ENCODE peak calls at places on chromosomes 1 and 21, in ten cellular contexts. B is cardiac muscle cell, O is right lobe of liver, A is lower lobe of right lung, Y is GM20000, V is esophagus muscularis mucosa, M is IMR-90, X is retinal pigment epithelial cell, H is upper lobe of right lung, E is ovary. S is an unnamed sample.

GRCh38 chr21:35603471-35603870 is 456.9 kb downstream of the SETD4 start:
- DNase-seq in B (no peak), O (no peak), A (no peak), Y (no peak), V (no peak), M (no peak), X (no peak), H (no peak), E (no peak), S (no peak)

GRCh38 chr1:62953643-62954042 is 169.7 kb downstream of the ATG4C start:
- DNase-seq in B (no peak), O (no peak), A (no peak), Y (no peak), V (peak), M (no peak), X (no peak), H (no peak), E (no peak), S (no peak)

GRCh38 chr1:9252999-9253398 is 18.4 kb downstream of the H6PD start:
- DNase-seq in B (no peak), O (peak), A (no peak), Y (no peak), V (no peak), M (no peak), X (no peak), H (no peak), E (no peak), S (no peak)

GRCh38 chr1:102970496-102971078 is 137.7 kb downstream of the COL11A1 start:
- DNase-seq in B (peak), O (no peak), A (no peak), Y (peak), V (no peak), M (peak), X (peak), H (no peak), E (no peak), S (no peak)

GRCh38 chr1:176102700-176103244 is 104.3 kb downstream of the COP1 start:
- DNase-seq in B (no peak), O (no peak), A (no peak), Y (no peak), V (no peak), M (peak), X (no peak), H (no peak), E (no peak), S (no peak)

GRCh38 chr1:181779343-181779742 is 282.2 kb downstream of the ZNF648 start:
- DNase-seq in B (no peak), O (no peak), A (no peak), Y (no peak), V (no peak), M (no peak), X (no peak), H (no peak), E (no peak), S (no peak)

GRCh38 chr1:52554756-52555155 is 1.9 kb upstream of the TUT4 start:
- DNase-seq in B (no peak), O (no peak), A (no peak), Y (no peak), V (no peak), M (peak), X (no peak), H (no peak), E (no peak), S (no peak)

GRCh38 chr21:29585462-29585861 is 286.7 kb downstream of the BACH1 start:
- DNase-seq in B (no peak), O (no peak), A (no peak), Y (no peak), V (no peak), M (no peak), X (no peak), H (no peak), E (no peak), S (no peak)

GRCh38 chr1:213989740-213990472 is 2.1 kb downstream of the PROX1 start:
- DNase-seq in B (no peak), O (peak), A (no peak), Y (no peak), V (peak), M (no peak), X (no peak), H (no peak), E (no peak), S (no peak)

GRCh38 chr1:35745124-35745730 is 24.6 kb downstream of the CLSPN start:
- DNase-seq in B (no peak), O (no peak), A (no peak), Y (no peak), V (peak), M (peak), X (no peak), H (no peak), E (no peak), S (no peak)

GRCh38 chr1:145979746-145980435 is 15.4 kb downstream of the POLR3GL start:
- DNase-seq in B (no peak), O (no peak), A (no peak), Y (no peak), V (no peak), M (no peak), X (no peak), H (no peak), E (no peak), S (no peak)

GRCh38 chr1:167593860-167594259 is 36.2 kb upstream of the RCSD1 start:
- DNase-seq in B (no peak), O (no peak), A (no peak), Y (no peak), V (no peak), M (no peak), X (no peak), H (no peak), E (no peak), S (no peak)

GRCh38 chr1:94819945-94820746 is at the start of gene SLC44A3:
- DNase-seq in B (peak), O (peak), A (peak), Y (peak), V (no peak), M (peak), X (no peak), H (peak), E (peak), S (peak)

GRCh38 chr1:59025898-59026426 is 242.1 kb upstream of the JUN start:
- DNase-seq in B (no peak), O (no peak), A (no peak), Y (peak), V (no peak), M (peak), X (no peak), H (no peak), E (no peak), S (no peak)

GRCh38 chr1:152448095-152448494 is 34.0 kb upstream of the CRNN start:
- DNase-seq in B (no peak), O (no peak), A (no peak), Y (no peak), V (peak), M (no peak), X (no peak), H (no peak), E (no peak), S (no peak)

GRCh38 chr21:45995686-45996179 is 14.2 kb downstream of the COL6A1 start:
- DNase-seq in B (no peak), O (peak), A (peak), Y (no peak), V (no peak), M (no peak), X (no peak), H (peak), E (peak), S (peak)

GRCh38 chr1:198763298-198763714 is 124.5 kb downstream of the PTPRC start:
- DNase-seq in B (no peak), O (no peak), A (no peak), Y (no peak), V (no peak), M (peak), X (no peak), H (no peak), E (no peak), S (no peak)

GRCh38 chr1:33147997-33148314 is 33.9 kb downstream of the TRIM62 start:
- DNase-seq in B (no peak), O (no peak), A (no peak), Y (no peak), V (no peak), M (peak), X (no peak), H (no peak), E (no peak), S (no peak)

GRCh38 chr21:36589352-36589971 is 109.5 kb upstream of the SIM2 start:
- DNase-seq in B (no peak), O (peak), A (peak), Y (peak), V (no peak), M (peak), X (no peak), H (no peak), E (peak), S (peak)

GRCh38 chr1:115712911-115713609 is 55.5 kb downstream of the CASQ2 start:
- DNase-seq in B (no peak), O (no peak), A (no peak), Y (no peak), V (no peak), M (no peak), X (no peak), H (no peak), E (no peak), S (no peak)

GRCh38 chr1:201721131-201722049 is 107.6 kb upstream of the IPO9 start:
- DNase-seq in B (peak), O (no peak), A (no peak), Y (no peak), V (no peak), M (peak), X (no peak), H (no peak), E (no peak), S (no peak)

GRCh38 chr1:173269490-173270230 is 62.5 kb upstream of the TNFSF4 start:
- DNase-seq in B (no peak), O (no peak), A (no peak), Y (no peak), V (no peak), M (peak), X (peak), H (no peak), E (no peak), S (no peak)

GRCh38 chr1:59506952-59507351 is 210.1 kb downstream of the FGGY start:
- DNase-seq in B (no peak), O (peak), A (peak), Y (peak), V (no peak), M (peak), X (no peak), H (no peak), E (peak), S (no peak)

GRCh38 chr21:36555199-36555598 is 75.3 kb upstream of the CLDN14 start:
- DNase-seq in B (no peak), O (no peak), A (no peak), Y (no peak), V (no peak), M (no peak), X (no peak), H (no peak), E (peak), S (no peak)

GRCh38 chr21:37712204-37712934 is 203.9 kb downstream of the KCNJ6 start:
- DNase-seq in B (peak), O (peak), A (peak), Y (peak), V (no peak), M (peak), X (peak), H (peak), E (peak), S (peak)

GRCh38 chr1:117284408-117285215 is 73.9 kb upstream of the VTCN1 start:
- DNase-seq in B (peak), O (no peak), A (no peak), Y (peak), V (no peak), M (peak), X (peak), H (no peak), E (no peak), S (no peak)

GRCh38 chr1:30955448-30956015 is 47.0 kb upstream of the SDC3 start:
- DNase-seq in B (no peak), O (no peak), A (no peak), Y (no peak), V (no peak), M (peak), X (no peak), H (no peak), E (no peak), S (no peak)

GRCh38 chr1:172425339-172425738 is 4.9 kb downstream of the C1orf105 start:
- DNase-seq in B (no peak), O (no peak), A (no peak), Y (no peak), V (no peak), M (no peak), X (no peak), H (no peak), E (no peak), S (no peak)

GRCh38 chr1:201640624-201641023 is 101.7 kb downstream of the NAV1 start:
- DNase-seq in B (no peak), O (no peak), A (no peak), Y (no peak), V (no peak), M (peak), X (no peak), H (no peak), E (peak), S (no peak)

GRCh38 chr1:101190441-101190840 is 46.4 kb upstream of the S1PR1 start:
- DNase-seq in B (no peak), O (no peak), A (no peak), Y (no peak), V (no peak), M (peak), X (no peak), H (no peak), E (no peak), S (no peak)

GRCh38 chr1:50522943-50523342 is 99.7 kb upstream of the DMRTA2 start:
- DNase-seq in B (no peak), O (no peak), A (no peak), Y (no peak), V (no peak), M (no peak), X (no peak), H (no peak), E (no peak), S (no peak)

GRCh38 chr1:98947071-98947470 is 57.6 kb downstream of the PLPPR5 start:
- DNase-seq in B (no peak), O (no peak), A (no peak), Y (no peak), V (no peak), M (no peak), X (no peak), H (no peak), E (no peak), S (no peak)

GRCh38 chr1:3746784-3747521 is 5.3 kb upstream of the CCDC27 start:
- DNase-seq in B (peak), O (peak), A (peak), Y (peak), V (peak), M (peak), X (peak), H (peak), E (peak), S (peak)

GRCh38 chr1:15835205-15835740 is 12.2 kb upstream of the SPEN start:
- DNase-seq in B (no peak), O (no peak), A (no peak), Y (peak), V (no peak), M (no peak), X (no peak), H (peak), E (no peak), S (peak)

GRCh38 chr1:112790920-112791722 is 76.0 kb upstream of the PPM1J start:
- DNase-seq in B (no peak), O (no peak), A (no peak), Y (no peak), V (peak), M (no peak), X (peak), H (no peak), E (no peak), S (no peak)

GRCh38 chr1:229148041-229148671 is 122.8 kb upstream of the RAB4A start:
- DNase-seq in B (peak), O (peak), A (no peak), Y (no peak), V (no peak), M (no peak), X (no peak), H (no peak), E (peak), S (no peak)

GRCh38 chr1:118739421-118739930 is 248.7 kb downstream of the TBX15 start:
- DNase-seq in B (no peak), O (no peak), A (no peak), Y (no peak), V (no peak), M (no peak), X (no peak), H (no peak), E (no peak), S (no peak)

GRCh38 chr1:155729031-155729898 is 40.4 kb downstream of the DAP3 start:
- DNase-seq in B (peak), O (peak), A (no peak), Y (peak), V (no peak), M (peak), X (no peak), H (no peak), E (peak), S (peak)

GRCh38 chr1:185567006-185567405 is 167.2 kb upstream of the HMCN1 start:
- DNase-seq in B (no peak), O (no peak), A (no peak), Y (peak), V (no peak), M (peak), X (peak), H (no peak), E (no peak), S (no peak)

DNA sequence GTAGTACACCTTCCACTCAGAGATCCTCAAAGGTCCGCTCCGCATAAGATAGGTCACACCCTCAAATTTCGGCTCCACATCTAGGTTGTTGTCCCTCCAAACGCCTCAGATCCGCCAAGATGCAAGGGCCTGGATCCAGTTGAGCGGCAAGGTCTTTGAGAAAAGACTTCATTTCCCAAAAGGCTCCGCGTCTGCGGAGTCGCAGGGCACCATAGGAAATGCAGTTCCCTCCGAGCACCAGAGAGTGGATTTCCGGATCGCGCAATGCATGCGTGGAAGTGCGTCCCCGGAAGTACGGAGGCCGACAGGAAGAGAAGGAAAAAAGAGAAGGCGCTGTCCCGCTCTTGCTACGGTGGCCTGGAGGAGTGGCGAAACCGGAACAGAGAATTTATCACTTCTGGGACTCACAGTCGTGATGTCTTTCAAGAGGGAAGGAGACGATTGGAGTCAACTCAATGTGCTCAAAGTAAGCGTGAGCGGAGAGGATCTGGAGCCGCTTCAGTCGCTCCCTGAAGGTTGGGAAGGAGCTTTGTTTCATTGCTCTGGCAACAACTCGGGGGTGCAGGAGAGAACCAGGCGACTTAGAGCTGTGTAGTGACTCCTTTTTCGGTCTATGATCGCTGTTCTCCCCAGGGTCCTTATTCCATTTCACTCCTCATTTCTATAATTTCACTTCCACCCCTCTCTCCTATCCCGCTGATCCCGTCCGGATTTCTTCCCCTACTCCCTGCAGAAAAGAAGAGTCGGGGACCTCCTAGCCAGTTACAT is at the start of the genes LYSMD1 and SCNM1:
- DNase-seq in B (peak), O (peak), A (peak), Y (peak), V (peak), M (peak), X (peak), H (peak), E (peak), S (peak)
- TF ChIP-seq CTCF in B (no peak), O (no peak), A (no peak), Y (no peak), V (peak), M (peak), X (no peak), H (no peak), E (no peak), S (peak)

DNA sequence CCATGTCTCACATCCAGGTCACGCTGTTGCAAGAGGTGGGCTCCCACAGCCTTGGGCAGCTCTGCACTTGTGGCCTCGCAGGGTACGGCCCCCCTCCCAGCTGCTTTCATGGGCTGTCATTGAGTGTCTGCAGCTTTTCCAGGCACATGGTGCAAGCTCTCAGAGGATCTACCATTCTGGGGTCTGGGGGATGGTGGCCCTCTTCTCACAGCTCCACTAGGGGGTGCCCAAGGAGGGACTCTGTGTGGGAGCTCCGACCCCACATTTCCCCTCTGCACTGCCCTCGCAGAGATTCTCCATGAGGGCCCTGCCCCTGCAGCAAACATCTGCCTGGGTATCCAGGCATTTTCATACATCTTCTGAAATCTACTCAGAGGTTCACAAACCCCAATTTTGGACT is 219.4 kb downstream of the LRRC7 start:
- DNase-seq in B (no peak), O (no peak), A (no peak), Y (no peak), V (no peak), M (no peak), X (no peak), H (no peak), E (no peak), S (no peak)
- TF ChIP-seq CTCF in B (no peak), O (no peak), A (no peak), Y (no peak), V (no peak), M (no peak), X (peak), H (no peak), E (no peak), S (no peak)

GRCh38 chr1:179184403-179184802 is 45.1 kb downstream of the ABL2 start:
- DNase-seq in B (no peak), O (no peak), A (no peak), Y (no peak), V (no peak), M (no peak), X (no peak), H (no peak), E (no peak), S (no peak)
- TF ChIP-seq CTCF in B (no peak), O (no peak), A (no peak), Y (no peak), V (no peak), M (no peak), X (no peak), H (no peak), E (no peak), S (no peak)

DNA sequence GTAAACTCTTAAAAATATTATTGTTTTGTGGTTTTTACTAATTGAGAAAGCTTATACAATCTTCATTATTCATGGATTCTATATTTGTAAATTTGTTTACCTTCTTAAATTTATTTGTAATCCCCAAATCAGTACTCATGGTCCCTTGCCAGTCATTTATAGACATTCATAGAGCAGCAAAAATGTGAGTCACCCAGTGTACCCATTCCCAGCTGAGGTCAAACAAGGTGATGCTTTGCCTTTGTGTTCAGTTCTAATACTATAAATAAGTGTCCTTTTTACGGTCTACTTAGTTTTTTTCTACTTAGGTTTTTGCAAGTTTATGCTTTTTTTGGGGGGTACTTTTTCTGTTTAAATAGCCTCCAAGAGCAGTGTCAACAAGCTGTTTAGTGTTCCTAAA is 36.1 kb downstream of the SORT1 start:
- DNase-seq in B (no peak), O (no peak), A (no peak), Y (no peak), V (no peak), M (peak), X (no peak), H (no peak), E (no peak), S (no peak)
- TF ChIP-seq CTCF in B (no peak), O (no peak), A (no peak), Y (no peak), V (no peak), M (no peak), X (no peak), H (no peak), E (no peak), S (no peak)

GRCh38 chr21:27582946-27583270 is 616.0 kb upstream of the ADAMTS5 start:
- DNase-seq in B (no peak), O (no peak), A (no peak), Y (no peak), V (no peak), M (no peak), X (no peak), H (no peak), E (no peak), S (no peak)
- TF ChIP-seq CTCF in B (no peak), O (no peak), A (no peak), Y (no peak), V (no peak), M (no peak), X (no peak), H (no peak), E (no peak), S (no peak)